ENCODE peak calls at places on chromosomes 6 and 20, in four cellular contexts. Y is BJ, H is heart left ventricle, R is tibial nerve. B is an unnamed sample.

GRCh38 chr20:37160683-37161082 is 18.4 kb upstream of the RPN2 start:
- DNase-seq in Y (no peak), H (no peak), R (no peak), B (no peak)

GRCh38 chr6:20652691-20653479 is 118.6 kb downstream of the CDKAL1 start:
- DNase-seq in Y (peak; percentile 9), H (no peak), R (no peak), B (no peak)

GRCh38 chr20:45392733-45393132 is 14.6 kb upstream of the TP53TG5 start:
- DNase-seq in Y (no peak), H (no peak), R (no peak), B (no peak)

GRCh38 chr6:107977283-107977682 is 19.3 kb upstream of the SEC63 start:
- DNase-seq in Y (no peak), H (no peak), R (no peak), B (no peak)

GRCh38 chr20:47502801-47503239 is 1.1 kb downstream of the NCOA3 start:
- DNase-seq in Y (no peak), H (no peak), R (peak; percentile 19), B (no peak)

GRCh38 chr20:45779011-45779915 is 12.4 kb downstream of the WFDC3 start:
- DNase-seq in Y (peak; percentile 100), H (peak; percentile 66), R (peak; percentile 90), B (peak; percentile 87)

GRCh38 chr6:75084872-75085381 is 120.9 kb downstream of the COL12A1 start:
- DNase-seq in Y (no peak), H (peak; percentile 20), R (no peak), B (peak; percentile 79)

GRCh38 chr6:85675030-85675819 is 32.5 kb upstream of the SYNCRIP start:
- DNase-seq in Y (no peak), H (no peak), R (no peak), B (no peak)

GRCh38 chr6:85449388-85449817 is 480 bp upstream of the NT5E start:
- DNase-seq in Y (no peak), H (peak; percentile 23), R (peak; percentile 49), B (no peak)

GRCh38 chr20:4052554-4052953 is 37.2 kb upstream of the RNF24 start:
- DNase-seq in Y (no peak), H (no peak), R (no peak), B (no peak)

GRCh38 chr20:25214824-25215223 is 19.3 kb downstream of the ENTPD6 start:
- DNase-seq in Y (no peak), H (no peak), R (no peak), B (no peak)

GRCh38 chr6:20534906-20535305 is 649 bp downstream of the CDKAL1 start:
- DNase-seq in Y (no peak), H (no peak), R (no peak), B (no peak)

GRCh38 chr6:20448828-20449227 is 47.1 kb downstream of the E2F3 start:
- DNase-seq in Y (no peak), H (no peak), R (no peak), B (no peak)

GRCh38 chr6:54255881-54256280 is 52.4 kb upstream of the TINAG start:
- DNase-seq in Y (no peak), H (no peak), R (no peak), B (no peak)

GRCh38 chr6:37897321-37897720 is 77.8 kb downstream of the ZFAND3 start:
- DNase-seq in Y (no peak), H (no peak), R (no peak), B (no peak)

GRCh38 chr6:48986803-48987202 is 476.2 kb downstream of the MMUT start:
- DNase-seq in Y (no peak), H (no peak), R (no peak), B (no peak)

GRCh38 chr20:7207186-7207585 is 439.7 kb downstream of the BMP2 start:
- DNase-seq in Y (no peak), H (no peak), R (no peak), B (no peak)

GRCh38 chr6:45569210-45569945 is 191.6 kb upstream of the SUPT3H start:
- DNase-seq in Y (no peak), H (no peak), R (no peak), B (no peak)

GRCh38 chr6:18162401-18162800 is 7.2 kb downstream of the KDM1B start:
- DNase-seq in Y (no peak), H (no peak), R (no peak), B (no peak)

GRCh38 chr6:106700581-106700980 is 71.2 kb downstream of the QRSL1 start:
- DNase-seq in Y (no peak), H (no peak), R (no peak), B (no peak)

GRCh38 chr20:5691918-5692618 is 58.1 kb upstream of the SHLD1 start:
- DNase-seq in Y (no peak), H (no peak), R (no peak), B (no peak)

GRCh38 chr6:71333700-71334099 is 45.1 kb downstream of the OGFRL1 start:
- DNase-seq in Y (peak; percentile 83), H (no peak), R (no peak), B (no peak)

GRCh38 chr6:29647927-29648642 is 8.8 kb upstream of the MOG start:
- DNase-seq in Y (no peak), H (no peak), R (no peak), B (no peak)

GRCh38 chr6:40482532-40482931 is 104.6 kb downstream of the LRFN2 start:
- DNase-seq in Y (no peak), H (no peak), R (no peak), B (no peak)

GRCh38 chr20:26209171-26209941 is 512.7 kb upstream of the ZNF337 start:
- DNase-seq in Y (no peak), H (no peak), R (no peak), B (peak; percentile 15)

GRCh38 chr6:40509163-40509562 is 78.0 kb downstream of the LRFN2 start:
- DNase-seq in Y (no peak), H (no peak), R (no peak), B (no peak)

GRCh38 chr6:13813621-13814175 is 659 bp downstream of the MCUR1 start:
- DNase-seq in Y (peak; percentile 9), H (peak; percentile 72), R (peak; percentile 18), B (peak; percentile 67)

GRCh38 chr6:37018152-37019064 is 13.0 kb downstream of the FGD2 start:
- DNase-seq in Y (peak; percentile 41), H (peak; percentile 89), R (peak; percentile 94), B (peak; percentile 92)

GRCh38 chr6:134034951-134035822 is 17.2 kb downstream of the SLC2A12 start:
- DNase-seq in Y (no peak), H (no peak), R (no peak), B (no peak)

GRCh38 chr6:89321571-89321970 is 6.5 kb upstream of the GABRR2 start:
- DNase-seq in Y (no peak), H (no peak), R (no peak), B (no peak)

GRCh38 chr6:1538348-1538747 is 71.4 kb upstream of the FOXC1 start:
- DNase-seq in Y (no peak), H (no peak), R (no peak), B (no peak)

GRCh38 chr6:1540864-1541521 is 68.7 kb upstream of the FOXC1 start:
- DNase-seq in Y (no peak), H (no peak), R (no peak), B (no peak)

GRCh38 chr6:1536526-1537429 is 72.9 kb upstream of the FOXC1 start:
- DNase-seq in Y (no peak), H (no peak), R (no peak), B (no peak)

GRCh38 chr6:1542335-1542734 is 67.4 kb upstream of the FOXC1 start:
- DNase-seq in Y (no peak), H (no peak), R (no peak), B (no peak)

DNA sequence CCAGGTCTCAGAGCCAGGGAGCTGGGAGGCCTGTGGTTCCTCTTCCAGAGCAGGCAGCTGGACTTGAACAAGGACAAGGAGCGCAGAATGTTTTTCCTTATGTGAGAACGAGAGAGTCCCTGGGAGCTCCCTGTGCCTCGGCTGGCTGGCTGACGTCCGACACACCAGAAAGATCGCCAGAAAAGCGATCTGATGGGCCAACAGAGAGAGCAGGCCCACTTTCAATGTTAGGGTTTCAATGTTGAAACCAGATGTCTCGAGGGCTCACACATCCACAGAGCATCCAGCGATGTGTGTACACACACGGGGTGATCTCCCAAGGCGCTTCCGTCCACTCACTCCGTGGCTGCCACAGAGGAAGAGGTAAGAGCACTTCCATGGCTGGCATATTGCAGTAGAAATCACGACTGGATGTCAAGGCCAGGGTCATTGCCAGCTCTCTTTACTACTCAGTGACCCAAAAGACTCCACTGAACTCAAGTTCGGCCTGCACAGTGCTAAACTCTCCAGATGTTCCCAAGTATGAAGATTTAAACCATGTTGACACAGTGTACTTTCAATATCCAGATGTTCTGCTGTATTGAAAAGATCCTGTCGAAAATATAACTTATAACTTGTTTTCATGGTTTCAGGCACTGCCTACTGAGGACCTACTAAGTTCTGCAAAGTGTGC is 70.8 kb upstream of the FOXC1 start:
- DNase-seq in Y (no peak), H (peak; percentile 25), R (no peak), B (no peak)
- H3K36me3 ChIP-seq in Y (no peaks in the 10 kb centered on the region), H (no peaks in the 10 kb centered on the region), R (no peaks in the 10 kb centered on the region), B (no peaks in the 10 kb centered on the region)

GRCh38 chr6:43045371-43045930 is 8.2 kb downstream of the CUL7 start:
- DNase-seq in Y (no peak), H (no peak), R (no peak), B (no peak)

GRCh38 chr6:43040542-43041257 is 13.0 kb downstream of the CUL7 start:
- DNase-seq in Y (no peak), H (no peak), R (no peak), B (no peak)

GRCh38 chr6:43038727-43039126 is 14.9 kb downstream of the CUL7 start:
- DNase-seq in Y (no peak), H (no peak), R (no peak), B (no peak)

GRCh38 chr6:43047998-43048397 is 5.7 kb downstream of the CUL7 start:
- DNase-seq in Y (no peak), H (no peak), R (no peak), B (no peak)

DNA sequence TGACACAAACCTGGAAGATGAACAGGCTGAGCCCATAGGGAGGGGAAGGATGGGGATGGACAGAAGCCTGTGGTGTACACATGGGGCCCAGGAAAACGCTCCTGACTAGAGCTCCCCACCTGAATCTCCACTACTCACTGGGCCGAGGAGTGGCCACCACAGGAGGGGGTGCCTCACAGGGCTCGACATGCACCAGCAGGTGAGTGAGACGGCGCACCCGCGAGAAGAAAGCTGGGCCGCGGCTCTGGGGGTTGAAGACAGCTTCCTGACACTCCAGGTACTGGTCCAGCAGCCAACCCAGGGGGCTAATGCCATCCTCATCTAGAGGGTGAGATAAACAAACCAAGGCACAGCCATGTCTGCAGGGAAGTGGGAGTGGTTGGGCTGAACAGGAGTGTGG is 10.3 kb downstream of the CUL7 start:
- DNase-seq in Y (no peak), H (no peak), R (no peak), B (no peak)
- H3K36me3 ChIP-seq in Y (peaks cover 50% of the 10 kb centered on the region), H (peaks cover 75% of the 10 kb centered on the region), R (no peaks in the 10 kb centered on the region), B (peaks cover 36% of the 10 kb centered on the region)

GRCh38 chr6:44400572-44400971 is 13.1 kb downstream of the CDC5L start:
- DNase-seq in Y (no peak), H (no peak), R (no peak), B (no peak)
- H3K36me3 ChIP-seq in Y (peaks cover 9% of the 10 kb centered on the region), H (peaks cover 52% of the 10 kb centered on the region), R (no peaks in the 10 kb centered on the region), B (peaks cover 8% of the 10 kb centered on the region)

GRCh38 chr6:80004199-80005072 is at the start of gene TTK:
- DNase-seq in Y (peak; percentile 69), H (peak; percentile 91), R (peak; percentile 78), B (peak; percentile 90)
- H3K36me3 ChIP-seq in Y (no peaks in the 10 kb centered on the region), H (no peaks in the 10 kb centered on the region), R (no peaks in the 10 kb centered on the region), B (no peaks in the 10 kb centered on the region)

DNA sequence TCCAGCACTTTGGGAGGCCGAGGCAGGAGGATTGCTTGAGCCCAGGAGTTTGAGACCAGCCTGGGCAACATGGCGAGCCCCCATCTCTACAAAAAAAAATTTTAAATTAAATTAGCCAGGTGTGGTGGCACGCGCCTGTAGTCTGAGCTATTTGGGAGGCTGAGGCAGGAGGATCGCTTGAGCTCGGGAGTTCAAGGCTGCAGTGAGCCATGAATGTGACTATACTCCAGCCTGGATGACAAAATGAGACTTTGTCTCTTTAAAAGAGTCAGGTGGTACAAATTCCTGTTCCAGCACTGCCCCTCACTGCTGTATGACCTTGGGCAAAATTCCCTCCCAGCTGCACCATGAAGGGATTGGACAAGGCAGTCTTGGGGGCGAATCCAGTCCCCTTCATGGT is 28.5 kb downstream of the AHCY start:
- DNase-seq in Y (no peak), H (no peak), R (no peak), B (no peak)
- H3K36me3 ChIP-seq in Y (no peaks in the 10 kb centered on the region), H (peaks cover 22% of the 10 kb centered on the region), R (no peaks in the 10 kb centered on the region), B (no peaks in the 10 kb centered on the region)

B was measured in pancreas.